ENCODE peak calls at places on chromosomes 11 and 22, in four cellular contexts. R is K562, L is HepG2, C is GM12878. V is an unnamed sample.

GRCh38 chr11:133745791-133746190 is 99.5 kb downstream of the SPATA19 start:
- DNase-seq in R (no peak), L (no peak), C (no peak), V (no peak)

GRCh38 chr11:122319842-122320555 is 204.0 kb upstream of the BLID start:
- DNase-seq in R (no peak), L (no peak), C (no peak), V (no peak)

GRCh38 chr22:42688914-42689275 is 31.8 kb downstream of the A4GALT start:
- DNase-seq in R (no peak), L (no peak), C (no peak), V (no peak)

GRCh38 chr11:131866535-131867400 is 496.4 kb downstream of the NTM start:
- DNase-seq in R (no peak), L (no peak), C (no peak), V (no peak)

GRCh38 chr11:84993386-84993785 is 633.8 kb downstream of the DLG2 start:
- DNase-seq in R (no peak), L (peak; percentile 1), C (no peak), V (peak; percentile 45)

GRCh38 chr11:130774703-130775102 is 141.6 kb downstream of the SNX19 start:
- DNase-seq in R (no peak), L (no peak), C (no peak), V (no peak)

GRCh38 chr22:22692707-22693530 is 48.5 kb downstream of the GGTLC2 start:
- DNase-seq in R (peak; percentile 100), L (peak; percentile 45), C (no peak), V (peak; percentile 80)

GRCh38 chr11:35216962-35217667 is 78.1 kb downstream of the CD44 start:
- DNase-seq in R (no peak), L (peak; percentile 17), C (no peak), V (no peak)

GRCh38 chr22:31343235-31344191 is 2.6 kb downstream of the PATZ1 start:
- DNase-seq in R (no peak), L (no peak), C (no peak), V (peak; percentile 76)

GRCh38 chr11:9625158-9625557 is 38.7 kb upstream of the SWAP70 start:
- DNase-seq in R (no peak), L (no peak), C (no peak), V (no peak)

GRCh38 chr11:26087095-26087935 is 244.6 kb upstream of the ANO3 start:
- DNase-seq in R (no peak), L (no peak), C (peak; percentile 56), V (no peak)

GRCh38 chr11:124876818-124877630 is 11.8 kb downstream of the ROBO3 start:
- DNase-seq in R (no peak), L (no peak), C (no peak), V (peak; percentile 65)

GRCh38 chr11:96162816-96163499 is 180.0 kb downstream of the MAML2 start:
- DNase-seq in R (no peak), L (no peak), C (no peak), V (no peak)

GRCh38 chr11:66639066-66639813 is 737 bp downstream of the RBM4 start:
- DNase-seq in R (no peak), L (peak; percentile 29), C (no peak), V (no peak)

GRCh38 chr11:64349404-64349803 is 9.4 kb downstream of the CCDC88B start:
- DNase-seq in R (no peak), L (no peak), C (no peak), V (no peak)

GRCh38 chr22:30705710-30706651 is 11.3 kb downstream of the OSBP2 start:
- DNase-seq in R (no peak), L (peak; percentile 13), C (peak; percentile 72), V (no peak)

GRCh38 chr11:130488187-130489026 is 40.0 kb downstream of the ADAMTS15 start:
- DNase-seq in R (no peak), L (no peak), C (no peak), V (no peak)

GRCh38 chr11:20762112-20762511 is 92.7 kb downstream of the NELL1 start:
- DNase-seq in R (no peak), L (no peak), C (no peak), V (no peak)

GRCh38 chr11:103013426-103013825 is 57.9 kb upstream of the MMP13 start:
- DNase-seq in R (no peak), L (no peak), C (no peak), V (no peak)

GRCh38 chr22:46843691-46844297 is 81.3 kb downstream of the TBC1D22A start:
- DNase-seq in R (no peak), L (no peak), C (no peak), V (no peak)

GRCh38 chr11:115892016-115892415 is 387.8 kb upstream of the CADM1 start:
- DNase-seq in R (no peak), L (no peak), C (no peak), V (no peak)

GRCh38 chr22:26480611-26480932 is 3.0 kb downstream of the HPS4 start:
- DNase-seq in R (no peak), L (no peak), C (no peak), V (no peak)

GRCh38 chr11:3196161-3197043 is 22.2 kb downstream of the MRGPRG start:
- DNase-seq in R (no peak), L (no peak), C (no peak), V (no peak)

GRCh38 chr22:50184004-50184461 is 1.7 kb upstream of the TRABD start:
- DNase-seq in R (no peak), L (peak; percentile 55), C (no peak), V (no peak)

GRCh38 chr22:37274380-37274862 is 7.9 kb upstream of the CYTH4 start:
- DNase-seq in R (no peak), L (no peak), C (no peak), V (no peak)

GRCh38 chr11:110565344-110565684 is 135.6 kb downstream of the FDX1 start:
- DNase-seq in R (no peak), L (peak; percentile 18), C (no peak), V (no peak)

DNA sequence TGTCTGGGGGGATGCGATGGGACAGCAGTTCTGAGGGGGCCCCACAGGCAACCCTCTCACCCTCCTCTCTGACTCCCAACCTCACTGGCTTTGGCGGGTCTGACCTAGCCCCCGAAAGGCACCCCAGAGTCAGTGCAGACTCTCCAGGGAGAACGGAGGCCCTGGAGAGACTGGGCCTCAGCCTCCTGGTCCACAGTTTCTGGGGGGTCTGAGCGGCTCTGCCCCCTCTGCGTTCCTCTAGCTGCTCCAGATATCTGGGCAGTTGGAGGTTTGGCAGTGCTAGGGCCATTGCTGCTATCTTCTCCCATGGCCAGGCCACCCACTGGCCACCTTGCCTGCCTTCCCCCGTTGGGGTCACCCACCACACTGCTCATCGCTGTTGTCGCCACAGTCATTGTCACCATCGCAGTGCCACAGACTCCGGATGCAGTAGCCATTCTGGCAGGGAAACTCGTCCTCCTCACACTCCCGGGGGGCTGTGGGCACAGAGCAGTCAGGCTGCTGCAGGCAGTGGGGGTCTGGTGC is 18.8 kb downstream of the LRP4 start:
- DNase-seq in R (no peak), L (no peak), C (no peak), V (no peak)
- TF ChIP-seq CREB1 in R (no peak), L (no peak), C (no peak), V (no peak)

DNA sequence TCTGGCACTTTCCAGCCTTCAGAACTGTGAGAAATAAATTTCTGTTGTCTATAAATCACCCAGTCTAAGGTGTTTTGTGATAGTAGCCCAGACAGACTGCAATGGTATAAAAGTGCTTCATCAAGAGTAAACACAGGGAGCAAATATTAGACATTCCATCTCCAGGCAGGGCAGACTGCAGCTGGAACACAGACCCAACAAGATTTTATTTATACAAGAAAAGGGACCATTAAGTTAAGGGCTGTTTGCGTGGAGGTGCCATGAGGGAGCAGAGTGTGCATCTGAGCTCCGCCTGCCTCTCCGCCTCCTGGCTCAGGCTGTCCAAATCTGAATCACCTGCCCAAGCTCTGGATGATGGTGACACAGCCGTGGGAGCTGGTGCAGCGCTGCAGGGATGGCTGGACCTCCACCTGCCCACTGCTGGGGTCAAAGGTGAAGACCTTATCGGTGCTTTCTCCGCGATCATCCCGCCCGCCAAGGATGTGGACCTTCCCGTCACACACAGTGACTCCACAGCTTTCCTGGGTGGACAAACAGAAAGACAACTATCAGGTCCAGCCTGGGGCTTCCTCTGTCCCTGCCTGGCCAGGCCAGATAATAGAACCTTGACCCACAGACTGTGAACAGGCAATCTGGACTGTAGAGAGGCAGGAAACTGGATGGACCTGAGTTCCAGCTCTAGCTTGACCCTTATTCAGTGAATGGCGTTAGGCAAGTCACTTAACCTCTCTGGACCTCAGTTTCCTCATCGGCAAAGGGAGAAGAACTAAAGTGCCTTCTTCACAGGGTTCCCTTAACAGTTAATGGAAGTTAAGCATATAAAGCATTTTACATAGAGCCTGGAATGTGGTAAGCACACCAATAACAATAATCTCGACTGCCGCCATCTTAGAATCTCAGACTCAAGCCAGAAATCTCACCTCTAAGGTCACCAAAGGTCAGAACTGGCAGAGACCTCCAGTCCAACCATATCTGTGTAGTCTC is 10.5 kb downstream of the KLHL35 start:
- DNase-seq in R (peak; percentile 62), L (peak; percentile 86), C (no peak), V (no peak)
- TF ChIP-seq TCF7 in R (no peak), L (no peak), C (no peak), V (no peak)

GRCh38 chr11:120793806-120794479 is 230.0 kb upstream of the TBCEL start:
- DNase-seq in R (no peak), L (no peak), C (no peak), V (no peak)
- TF ChIP-seq CREB1 in R (no peak), L (no peak), C (no peak), V (no peak)

GRCh38 chr22:20421507-20421874 is 16.1 kb downstream of the SCARF2 start:
- DNase-seq in R (no peak), L (no peak), C (no peak), V (no peak)
- TF ChIP-seq TCF7 in R (no peak), L (no peak), C (no peak), V (no peak)

DNA sequence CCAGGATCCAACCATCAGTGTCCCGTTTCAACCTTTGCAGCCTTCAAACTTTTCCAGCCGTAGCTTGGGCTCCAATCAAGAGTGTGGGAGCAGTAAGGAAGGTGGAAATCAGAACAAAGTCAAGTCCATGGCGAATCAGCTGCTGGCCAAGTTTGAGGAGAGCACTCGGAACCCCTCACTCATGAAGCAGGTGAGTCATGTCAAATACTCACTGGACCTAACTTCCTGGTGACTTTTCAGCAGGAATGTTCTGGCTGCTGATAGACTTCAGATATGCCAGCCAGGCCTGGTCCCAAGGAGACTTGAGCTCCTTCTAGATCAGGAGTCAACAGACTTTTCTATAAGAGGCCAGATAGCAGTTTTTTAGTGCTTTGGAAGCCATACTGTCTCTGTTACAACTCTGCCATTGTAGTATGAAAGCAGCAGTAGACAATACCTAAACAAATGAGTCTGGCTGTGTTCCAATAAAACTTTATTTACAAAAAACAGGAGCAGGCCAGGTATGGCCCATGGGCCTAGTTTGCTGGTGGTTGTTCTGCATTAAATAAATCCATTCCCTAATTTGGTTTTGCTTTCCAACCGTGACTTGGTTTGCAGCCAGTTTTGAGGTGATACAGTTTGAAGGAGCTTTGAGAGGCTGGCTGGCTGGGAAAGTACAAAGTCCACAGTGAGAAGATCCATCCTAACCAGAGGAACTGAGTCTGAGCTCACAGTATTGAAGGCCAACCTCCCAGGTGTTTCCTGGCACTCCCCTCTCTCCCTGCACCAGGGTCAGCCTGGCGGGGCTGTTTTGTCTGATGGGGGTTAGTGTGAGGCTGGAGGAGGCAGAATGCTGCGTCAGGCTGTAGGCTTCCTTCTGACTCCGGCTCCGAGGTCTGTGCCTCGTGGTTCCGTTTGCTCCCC is 129.3 kb downstream of the MICAL2 start:
- DNase-seq in R (no peak), L (no peak), C (no peak), V (no peak)
- TF ChIP-seq CREB1 in R (no peak), L (no peak), C (no peak), V (no peak)